ENCODE peak calls at places on chromosomes 16 and 17, in nine cellular contexts. U is IMR-90, W is ovary, Q is GM12892, Z is transverse colon, K is A549, A is breast epithelium, D is tibial nerve, G is NB4. E is an unnamed sample.

GRCh38 chr17:81479175-81479574 is 33.4 kb downstream of the ACTG1 start:
- DNase-seq in U (no peak), W (no peak), Q (no peak), Z (no peak), K (no peak), A (no peak), D (no peak), G (no peak), E (no peak)

GRCh38 chr17:14755002-14755401 is 454.1 kb downstream of the HS3ST3B1 start:
- DNase-seq in U (peak), W (no peak), Q (no peak), Z (no peak), K (no peak), A (no peak), D (no peak), G (peak), E (no peak)

GRCh38 chr17:54968954-54969400 is 412 bp downstream of the STXBP4 start:
- DNase-seq in U (peak), W (no peak), Q (no peak), Z (peak), K (no peak), A (peak), D (no peak), G (peak), E (no peak)

GRCh38 chr16:70573451-70574121 is 50.0 kb downstream of the SF3B3 start:
- DNase-seq in U (peak), W (peak), Q (no peak), Z (no peak), K (no peak), A (no peak), D (peak), G (peak), E (no peak)

GRCh38 chr17:4444782-4445473 is 11.2 kb downstream of the SPNS3 start:
- DNase-seq in U (no peak), W (no peak), Q (no peak), Z (peak), K (no peak), A (peak), D (no peak), G (no peak), E (peak)

GRCh38 chr17:21164226-21165019 is 37.7 kb downstream of the DHRS7B start:
- DNase-seq in U (no peak), W (no peak), Q (no peak), Z (no peak), K (no peak), A (no peak), D (no peak), G (no peak), E (no peak)

GRCh38 chr17:64115043-64115698 is 14.8 kb downstream of the ERN1 start:
- DNase-seq in U (no peak), W (no peak), Q (no peak), Z (no peak), K (no peak), A (peak), D (no peak), G (no peak), E (no peak)

GRCh38 chr17:72761893-72762622 is 330.4 kb downstream of the SLC39A11 start:
- DNase-seq in U (no peak), W (no peak), Q (no peak), Z (no peak), K (no peak), A (no peak), D (no peak), G (no peak), E (peak)

GRCh38 chr16:26598989-26599785 is 467.5 kb upstream of the C16orf82 start:
- DNase-seq in U (no peak), W (no peak), Q (no peak), Z (no peak), K (no peak), A (no peak), D (no peak), G (no peak), E (no peak)

GRCh38 chr17:40314557-40314953 is 5.6 kb downstream of the RARA start:
- DNase-seq in U (peak), W (peak), Q (no peak), Z (peak), K (peak), A (peak), D (no peak), G (peak), E (peak)

GRCh38 chr16:53207810-53208752 is 153.3 kb downstream of the CHD9 start:
- DNase-seq in U (peak), W (peak), Q (peak), Z (peak), K (peak), A (peak), D (peak), G (peak), E (peak)

GRCh38 chr16:18839555-18839954 is 38.2 kb upstream of the ARL6IP1 start:
- DNase-seq in U (no peak), W (no peak), Q (no peak), Z (peak), K (no peak), A (peak), D (no peak), G (no peak), E (no peak)

GRCh38 chr17:38994026-38994425 is 26.8 kb upstream of the FBXO47 start:
- DNase-seq in U (no peak), W (no peak), Q (no peak), Z (no peak), K (no peak), A (no peak), D (no peak), G (no peak), E (no peak)

GRCh38 chr17:17921192-17922082 is 50.8 kb downstream of the TOM1L2 start:
- DNase-seq in U (peak), W (no peak), Q (no peak), Z (no peak), K (peak), A (peak), D (no peak), G (peak), E (no peak)

GRCh38 chr17:45782889-45783592 is 1.1 kb upstream of the CRHR1 start:
- DNase-seq in U (no peak), W (peak), Q (no peak), Z (no peak), K (peak), A (no peak), D (no peak), G (no peak), E (peak)

DNA sequence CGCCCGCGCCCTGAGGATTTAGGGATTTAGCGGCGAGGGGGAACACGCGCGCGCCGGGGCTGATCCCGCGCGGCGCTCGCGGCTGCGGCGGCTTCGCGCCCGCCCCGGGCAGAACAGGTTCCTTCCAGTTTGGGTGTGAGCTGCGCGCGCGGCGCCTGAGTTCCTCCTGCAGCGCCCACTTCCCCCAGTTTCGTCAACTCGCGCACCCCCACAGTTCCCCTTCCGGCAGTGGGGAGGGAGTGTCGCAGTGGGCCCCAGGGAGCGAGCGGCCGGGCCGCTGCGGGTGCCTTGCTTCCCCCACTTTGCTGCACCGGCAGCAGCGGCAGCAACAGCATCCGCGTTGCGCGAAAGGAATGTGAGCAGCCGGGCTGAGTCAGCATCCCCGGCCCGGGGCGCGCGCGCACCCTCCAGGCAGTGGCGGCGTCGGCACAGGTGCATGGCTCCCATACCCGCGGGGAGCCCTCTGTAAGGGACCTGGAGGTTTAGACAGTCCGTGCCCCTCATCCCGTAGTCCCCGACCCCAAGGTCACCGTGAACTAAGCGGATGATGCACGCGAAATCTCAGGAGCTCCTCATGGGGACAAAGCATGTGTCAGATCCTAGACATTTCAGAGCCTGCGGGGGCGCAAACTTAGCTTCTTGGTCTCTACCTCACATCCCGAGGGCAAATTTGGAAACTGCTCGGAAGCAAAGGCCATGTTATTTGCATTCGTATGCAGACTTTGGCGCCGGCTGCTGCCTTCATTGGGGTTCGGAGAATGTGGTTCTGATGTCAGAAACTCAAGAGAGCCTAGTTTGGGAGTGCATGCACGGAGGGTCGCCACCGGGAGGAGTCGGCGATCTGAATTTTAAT is 767 bp downstream of the ARSG start:
- DNase-seq in U (peak), W (peak), Q (peak), Z (peak), K (peak), A (peak), D (peak), G (peak), E (peak)
- TF ChIP-seq POLR2A in U (peak), W (no peak), Q (peak), Z (peak), K (peak), A (peak), D (peak), G (peak), E (no peak)

DNA sequence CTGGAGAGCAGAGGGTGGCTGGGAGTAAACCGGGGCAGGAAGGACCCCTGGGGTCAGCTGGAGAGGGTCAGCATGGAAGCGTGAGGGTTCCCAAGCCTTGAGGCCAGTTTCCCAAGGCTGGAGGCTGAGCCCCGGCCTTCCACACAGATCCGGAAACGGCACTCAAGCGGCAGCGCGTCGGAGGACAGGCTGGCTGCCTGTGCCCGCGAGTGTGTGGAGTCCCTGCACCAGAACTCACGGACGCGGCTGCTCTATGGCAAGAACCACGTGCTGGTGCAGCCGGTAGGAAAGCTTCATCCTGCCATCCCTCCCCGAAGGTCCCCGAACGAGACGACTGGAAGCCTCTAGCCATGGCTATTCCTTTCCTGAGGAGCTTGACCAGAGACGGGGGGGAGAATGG is 26.0 kb downstream of the SGSM2 start:
- DNase-seq in U (no peak), W (no peak), Q (no peak), Z (no peak), K (no peak), A (no peak), D (no peak), G (no peak), E (no peak)
- TF ChIP-seq POLR2A in U (no peak), W (no peak), Q (no peak), Z (no peak), K (no peak), A (no peak), D (no peak), G (no peak), E (no peak)

GRCh38 chr17:49229076-49229804 is 1.3 kb downstream of the PHOSPHO1 start:
- DNase-seq in U (no peak), W (no peak), Q (no peak), Z (no peak), K (no peak), A (no peak), D (no peak), G (no peak), E (peak)

GRCh38 chr17:49227436-49228261 is 2.9 kb downstream of the PHOSPHO1 start:
- DNase-seq in U (peak), W (peak), Q (peak), Z (peak), K (peak), A (peak), D (peak), G (peak), E (peak)

GRCh38 chr17:49231563-49231894 is 942 bp upstream of the PHOSPHO1 start:
- DNase-seq in U (no peak), W (no peak), Q (no peak), Z (no peak), K (no peak), A (no peak), D (no peak), G (no peak), E (no peak)

GRCh38 chr17:49230636-49231562 is at the start of gene PHOSPHO1:
- DNase-seq in U (peak), W (peak), Q (peak), Z (peak), K (peak), A (peak), D (peak), G (peak), E (peak)

DNA sequence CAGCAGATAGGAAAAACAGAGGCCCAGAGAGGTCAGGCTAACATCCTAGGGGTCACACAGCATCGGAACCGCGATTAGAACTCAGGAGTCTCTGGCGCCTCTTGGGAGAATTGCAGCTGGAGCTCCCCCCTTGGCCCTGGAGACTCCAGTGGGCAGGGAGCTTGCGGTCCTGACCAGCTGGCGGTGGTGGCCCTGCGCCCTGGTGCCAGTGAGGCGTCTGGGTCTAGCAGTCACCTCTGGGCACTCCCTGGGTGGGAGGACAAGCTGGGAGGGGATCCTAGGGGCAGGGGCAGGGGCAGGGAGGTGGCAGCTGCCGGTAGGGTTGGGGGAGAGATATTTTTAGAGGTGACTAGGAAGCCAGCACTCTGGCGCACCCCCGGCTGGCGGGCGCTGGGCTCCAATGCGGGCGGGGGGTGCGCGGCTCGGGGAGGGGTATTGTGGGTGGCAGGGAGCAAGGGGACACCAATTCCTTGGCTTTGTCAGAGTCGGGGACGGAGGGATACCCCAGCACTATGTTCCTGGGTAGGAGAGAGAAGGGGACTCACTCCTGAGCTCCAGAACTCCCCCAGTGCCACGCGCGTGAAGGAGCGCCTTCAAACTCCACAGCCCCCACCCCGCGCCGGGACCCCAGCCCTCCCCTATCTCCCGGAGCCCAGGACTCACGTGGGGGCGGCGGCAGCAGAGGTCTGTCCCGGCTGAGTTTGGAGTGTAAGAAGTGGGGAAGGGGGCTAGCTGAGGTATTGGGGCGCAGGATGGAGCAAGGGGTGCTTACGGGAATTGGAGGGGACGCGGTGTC is 584 bp downstream of the PHOSPHO1 start:
- DNase-seq in U (no peak), W (no peak), Q (no peak), Z (no peak), K (no peak), A (no peak), D (no peak), G (no peak), E (peak)
- TF ChIP-seq POLR2A in U (no peak), W (no peak), Q (no peak), Z (no peak), K (no peak), A (no peak), D (no peak), G (no peak), E (no peak)

GRCh38 chr16:68737046-68737729 is at the start of gene CDH1:
- DNase-seq in U (no peak), W (peak), Q (no peak), Z (peak), K (no peak), A (peak), D (no peak), G (no peak), E (peak)
- TF ChIP-seq POLR2A in U (no peak), W (no peak), Q (no peak), Z (peak), K (no peak), A (peak), D (peak), G (no peak), E (peak)

E was measured in erythroblast.